ENCODE peak calls at places on chromosomes 13 and 19, in eight cellular contexts. Q, T, J, Y, A, L, B and O are unnamed samples.

GRCh38 chr13:75871059-75871458 is 234.9 kb downstream of the LMO7 start:
- DNase-seq in B (no peak), Q (no peak), L (no peak), T (no peak), Y (no peak), J (no peak), A (no peak), O (no peak)

GRCh38 chr19:4745986-4746385 is 22.3 kb upstream of the DPP9 start:
- DNase-seq in Q (no peak), J (no peak), A (no peak), Y (no peak), B (no peak), L (no peak), T (no peak), O (no peak)

GRCh38 chr13:57633950-57634828 is 2.6 kb downstream of the PCDH17 start:
- DNase-seq in T (no peak), Q (no peak), A (peak), L (no peak), Y (no peak), J (no peak), B (no peak), O (no peak)

GRCh38 chr13:55576389-55576788 is 1564.3 kb upstream of the PRR20A start:
- DNase-seq in Y (no peak), Q (no peak), B (no peak), A (no peak), T (no peak), L (no peak), J (no peak), O (no peak)

GRCh38 chr19:7672522-7672921 is 3.7 kb downstream of the RETN start:
- DNase-seq in J (no peak), A (no peak), L (no peak), B (no peak), Q (no peak), Y (no peak), T (no peak), O (no peak)

GRCh38 chr19:4910594-4911273 is 1.4 kb downstream of the UHRF1 start:
- DNase-seq in Y (no peak), B (peak), A (no peak), T (peak), L (no peak), J (no peak), Q (no peak), O (no peak)

GRCh38 chr13:39506559-39507390 is 96.2 kb downstream of the LHFPL6 start:
- DNase-seq in L (no peak), B (no peak), Q (no peak), Y (no peak), J (no peak), A (no peak), T (peak), O (no peak)

GRCh38 chr13:33213024-33213795 is 72.3 kb downstream of the STARD13 start:
- DNase-seq in T (no peak), J (no peak), B (no peak), Y (no peak), A (no peak), L (no peak), Q (no peak), O (no peak)